ENCODE peak calls at places on chromosome 3, in six cellular contexts. G, M, H, S, R and E are unnamed samples.

GRCh38 chr3:108453541-108454057 is 56.8 kb downstream of the MYH15 start:
- DNase-seq in G (no peak), M (no peak), H (no peak), S (peak), R (no peak), E (no peak)

GRCh38 chr3:64022451-64023186 is 675 bp downstream of the PSMD6 start:
- DNase-seq in G (peak), M (no peak), H (no peak), S (no peak), R (peak), E (no peak)

GRCh38 chr3:17808994-17809393 is 66.6 kb upstream of the TBC1D5 start:
- DNase-seq in G (no peak), M (no peak), H (no peak), S (peak), R (no peak), E (no peak)

GRCh38 chr3:89261673-89262072 is 154.3 kb downstream of the EPHA3 start:
- DNase-seq in G (no peak), M (no peak), H (no peak), S (no peak), R (no peak), E (no peak)

GRCh38 chr3:129507181-129507831 is 21.1 kb upstream of the RHO start:
- DNase-seq in G (no peak), M (no peak), H (no peak), S (no peak), R (no peak), E (no peak)

GRCh38 chr3:59247402-59247841 is 197.6 kb upstream of the CFAP20DC start:
- DNase-seq in G (no peak), M (no peak), H (no peak), S (no peak), R (no peak), E (peak)

GRCh38 chr3:187777331-187778046 is 32.2 kb upstream of the BCL6 start:
- DNase-seq in G (peak), M (peak), H (no peak), S (peak), R (no peak), E (no peak)

GRCh38 chr3:88574210-88574609 is 424.5 kb downstream of the C3orf38 start:
- DNase-seq in G (no peak), M (no peak), H (no peak), S (no peak), R (no peak), E (no peak)

GRCh38 chr3:48086736-48087470 is 70.7 kb upstream of the MAP4 start:
- DNase-seq in G (no peak), M (no peak), H (no peak), S (peak), R (peak), E (no peak)

GRCh38 chr3:157347577-157348303 is 88.9 kb upstream of the PTX3 start:
- DNase-seq in G (no peak), M (no peak), H (no peak), S (no peak), R (peak), E (no peak)